ENCODE peak calls at places on chromosomes 6 and 20, in four cellular contexts. One of them, this sample, is unnamed.

GRCh38 chr6:113476937-113477839 is 380.0 kb upstream of the MARCKS start:
- DNase-seq in amniotic stem cell: no peak
- DNase-seq in naive B cell: no peak
- DNase-seq in stimulated activated CD8-positive, alpha-beta memory T cell treated with anti-CD3 and anti-CD28 coated beads, Interleukin-2, amount 100 ng/mL, for 1 hour: no peak
- DNase-seq in this sample: no peak

GRCh38 chr6:149031545-149032317 is 284.9 kb downstream of the UST start:
- DNase-seq in amniotic stem cell: no peak
- DNase-seq in stimulated activated CD8-positive, alpha-beta memory T cell treated with anti-CD3 and anti-CD28 coated beads, Interleukin-2, amount 100 ng/mL, for 1 hour: no peak
- DNase-seq in naive B cell: no peak
- DNase-seq in this sample: no peak

GRCh38 chr6:67880939-67881705 is 754.0 kb upstream of the ADGRB3 start:
- DNase-seq in stimulated activated CD8-positive, alpha-beta memory T cell treated with anti-CD3 and anti-CD28 coated beads, Interleukin-2, amount 100 ng/mL, for 1 hour: no peak
- DNase-seq in amniotic stem cell: no peak
- DNase-seq in naive B cell: no peak
- DNase-seq in this sample: no peak

GRCh38 chr6:166644631-166645030 is 17.6 kb upstream of the RPS6KA2 start:
- DNase-seq in amniotic stem cell: no peak
- DNase-seq in naive B cell: no peak
- DNase-seq in stimulated activated CD8-positive, alpha-beta memory T cell treated with anti-CD3 and anti-CD28 coated beads, Interleukin-2, amount 100 ng/mL, for 1 hour: no peak
- DNase-seq in this sample: no peak

GRCh38 chr20:25148181-25148981 is 47.1 kb upstream of the ENTPD6 start:
- DNase-seq in stimulated activated CD8-positive, alpha-beta memory T cell treated with anti-CD3 and anti-CD28 coated beads, Interleukin-2, amount 100 ng/mL, for 1 hour: peak
- DNase-seq in amniotic stem cell: no peak
- DNase-seq in naive B cell: peak
- DNase-seq in this sample: no peak

GRCh38 chr6:44559486-44560270 is 172.2 kb downstream of the CDC5L start:
- DNase-seq in amniotic stem cell: no peak
- DNase-seq in naive B cell: no peak
- DNase-seq in stimulated activated CD8-positive, alpha-beta memory T cell treated with anti-CD3 and anti-CD28 coated beads, Interleukin-2, amount 100 ng/mL, for 1 hour: no peak
- DNase-seq in this sample: no peak

GRCh38 chr6:141552463-141552862 is 580.3 kb upstream of the GJE1 start:
- DNase-seq in stimulated activated CD8-positive, alpha-beta memory T cell treated with anti-CD3 and anti-CD28 coated beads, Interleukin-2, amount 100 ng/mL, for 1 hour: no peak
- DNase-seq in naive B cell: no peak
- DNase-seq in amniotic stem cell: no peak
- DNase-seq in this sample: peak

GRCh38 chr6:36078159-36078558 is 50.6 kb downstream of the MAPK14 start:
- DNase-seq in naive B cell: no peak
- DNase-seq in amniotic stem cell: no peak
- DNase-seq in stimulated activated CD8-positive, alpha-beta memory T cell treated with anti-CD3 and anti-CD28 coated beads, Interleukin-2, amount 100 ng/mL, for 1 hour: no peak
- DNase-seq in this sample: no peak

GRCh38 chr20:31440012-31440659 is at the start of gene DEFB123:
- DNase-seq in naive B cell: no peak
- DNase-seq in amniotic stem cell: no peak
- DNase-seq in stimulated activated CD8-positive, alpha-beta memory T cell treated with anti-CD3 and anti-CD28 coated beads, Interleukin-2, amount 100 ng/mL, for 1 hour: no peak
- DNase-seq in this sample: no peak

GRCh38 chr6:11315743-11316437 is 83.4 kb upstream of the NEDD9 start:
- DNase-seq in naive B cell: no peak
- DNase-seq in amniotic stem cell: peak
- DNase-seq in stimulated activated CD8-positive, alpha-beta memory T cell treated with anti-CD3 and anti-CD28 coated beads, Interleukin-2, amount 100 ng/mL, for 1 hour: no peak
- DNase-seq in this sample: no peak

GRCh38 chr20:4726710-4727391 is 5.1 kb downstream of the PRND start:
- DNase-seq in naive B cell: peak
- DNase-seq in stimulated activated CD8-positive, alpha-beta memory T cell treated with anti-CD3 and anti-CD28 coated beads, Interleukin-2, amount 100 ng/mL, for 1 hour: no peak
- DNase-seq in amniotic stem cell: no peak
- DNase-seq in this sample: no peak

GRCh38 chr6:23245559-23245958 is 676.2 kb downstream of the HDGFL1 start:
- DNase-seq in amniotic stem cell: no peak
- DNase-seq in stimulated activated CD8-positive, alpha-beta memory T cell treated with anti-CD3 and anti-CD28 coated beads, Interleukin-2, amount 100 ng/mL, for 1 hour: no peak
- DNase-seq in naive B cell: no peak
- DNase-seq in this sample: no peak

GRCh38 chr6:99393366-99393697 is 663 bp downstream of the COQ3 start:
- DNase-seq in stimulated activated CD8-positive, alpha-beta memory T cell treated with anti-CD3 and anti-CD28 coated beads, Interleukin-2, amount 100 ng/mL, for 1 hour: no peak
- DNase-seq in amniotic stem cell: no peak
- DNase-seq in naive B cell: no peak
- DNase-seq in this sample: no peak

GRCh38 chr20:50149481-50150254 is 3.9 kb downstream of the PEDS1 start:
- DNase-seq in amniotic stem cell: no peak
- DNase-seq in naive B cell: no peak
- DNase-seq in stimulated activated CD8-positive, alpha-beta memory T cell treated with anti-CD3 and anti-CD28 coated beads, Interleukin-2, amount 100 ng/mL, for 1 hour: no peak
- DNase-seq in this sample: no peak

GRCh38 chr20:56420940-56421688 is 9.1 kb downstream of the CASS4 start:
- DNase-seq in naive B cell: no peak
- DNase-seq in amniotic stem cell: no peak
- DNase-seq in stimulated activated CD8-positive, alpha-beta memory T cell treated with anti-CD3 and anti-CD28 coated beads, Interleukin-2, amount 100 ng/mL, for 1 hour: no peak
- DNase-seq in this sample: no peak

GRCh38 chr20:37961016-37961415 is 58.1 kb downstream of the VSTM2L start:
- DNase-seq in stimulated activated CD8-positive, alpha-beta memory T cell treated with anti-CD3 and anti-CD28 coated beads, Interleukin-2, amount 100 ng/mL, for 1 hour: no peak
- DNase-seq in amniotic stem cell: no peak
- DNase-seq in naive B cell: no peak
- DNase-seq in this sample: no peak

GRCh38 chr6:170451762-170452651 is 101.1 kb downstream of the PSMB1 start:
- DNase-seq in amniotic stem cell: no peak
- DNase-seq in naive B cell: no peak
- DNase-seq in stimulated activated CD8-positive, alpha-beta memory T cell treated with anti-CD3 and anti-CD28 coated beads, Interleukin-2, amount 100 ng/mL, for 1 hour: no peak
- DNase-seq in this sample: no peak

This sample was measured in NCI-H1048.